ENCODE peak calls at places on chromosomes 7 and 10, in five cellular contexts. E is neural progenitor cell, S is GM12878, A is astrocyte, U is HCT116. R is an unnamed sample.

GRCh38 chr7:68706291-68706690 is 892.0 kb upstream of the AUTS2 start:
- DNase-seq in E (no peak), S (no peak), A (peak), U (no peak), R (no peak)

GRCh38 chr7:93622036-93622714 is 47.7 kb upstream of the CALCR start:
- DNase-seq in E (peak), S (no peak), A (peak), U (peak), R (no peak)

GRCh38 chr10:1672001-1672781 is 65.1 kb downstream of the ADARB2 start:
- DNase-seq in E (no peak), S (no peak), A (no peak), U (no peak), R (no peak)

GRCh38 chr7:148318092-148318756 is 272.3 kb upstream of the C7orf33 start:
- DNase-seq in E (no peak), S (no peak), A (no peak), U (no peak), R (no peak)

GRCh38 chr10:11018830-11019692 is 1.4 kb downstream of the CELF2 start:
- DNase-seq in E (no peak), S (no peak), A (no peak), U (no peak), R (no peak)

GRCh38 chr7:102146122-102146521 is 140.5 kb upstream of the SH2B2 start:
- DNase-seq in E (no peak), S (no peak), A (no peak), U (no peak), R (no peak)

GRCh38 chr7:153941061-153941460 is 111.1 kb upstream of the DPP6 start:
- DNase-seq in E (no peak), S (no peak), A (no peak), U (no peak), R (no peak)

GRCh38 chr7:111846900-111847299 is 284.6 kb upstream of the IMMP2L start:
- DNase-seq in E (no peak), S (no peak), A (no peak), U (no peak), R (no peak)

GRCh38 chr7:115087437-115087836 is 165.5 kb downstream of the MDFIC start:
- DNase-seq in E (no peak), S (no peak), A (peak), U (peak), R (no peak)

GRCh38 chr7:96314402-96315108 is 7.3 kb downstream of the SLC25A13 start:
- DNase-seq in E (peak), S (no peak), A (no peak), U (no peak), R (no peak)

GRCh38 chr7:139047970-139048369 is 12.1 kb upstream of the ZC3HAV1L start:
- DNase-seq in E (no peak), S (no peak), A (no peak), U (no peak), R (no peak)

GRCh38 chr7:81264116-81264515 is 345.3 kb upstream of the SEMA3C start:
- DNase-seq in E (no peak), S (no peak), A (no peak), U (no peak), R (peak)

GRCh38 chr7:81273601-81274397 is 354.9 kb upstream of the SEMA3C start:
- DNase-seq in E (no peak), S (no peak), A (no peak), U (no peak), R (no peak)

GRCh38 chr7:81267508-81267907 is 348.7 kb upstream of the SEMA3C start:
- DNase-seq in E (no peak), S (no peak), A (peak), U (no peak), R (peak)

GRCh38 chr7:81268551-81268950 is 349.7 kb upstream of the SEMA3C start:
- DNase-seq in E (no peak), S (no peak), A (peak), U (no peak), R (no peak)
- TF ChIP-seq EZH2 in E (no peak), S (no peak), A (no peak), U (no peak), R (no peak)

GRCh38 chr10:99532194-99532593 is 548 bp upstream of the NKX2-3 start:
- DNase-seq in E (no peak), S (no peak), A (no peak), U (no peak), R (no peak)
- TF ChIP-seq EZH2 in E (no peak), S (no peak), A (no peak), U (no peak), R (no peak)

GRCh38 chr10:133202778-133203651 is 27.0 kb upstream of the UTF1 start:
- DNase-seq in E (no peak), S (no peak), A (no peak), U (no peak), R (no peak)
- TF ChIP-seq EZH2 in E (no peak), S (no peak), A (no peak), U (no peak), R (no peak)

GRCh38 chr10:89838002-89838615 is 136.7 kb downstream of the KIF20B start:
- DNase-seq in E (no peak), S (no peak), A (no peak), U (no peak), R (no peak)

GRCh38 chr10:89836840-89837172 is 135.4 kb downstream of the KIF20B start:
- DNase-seq in E (no peak), S (no peak), A (no peak), U (no peak), R (no peak)

DNA sequence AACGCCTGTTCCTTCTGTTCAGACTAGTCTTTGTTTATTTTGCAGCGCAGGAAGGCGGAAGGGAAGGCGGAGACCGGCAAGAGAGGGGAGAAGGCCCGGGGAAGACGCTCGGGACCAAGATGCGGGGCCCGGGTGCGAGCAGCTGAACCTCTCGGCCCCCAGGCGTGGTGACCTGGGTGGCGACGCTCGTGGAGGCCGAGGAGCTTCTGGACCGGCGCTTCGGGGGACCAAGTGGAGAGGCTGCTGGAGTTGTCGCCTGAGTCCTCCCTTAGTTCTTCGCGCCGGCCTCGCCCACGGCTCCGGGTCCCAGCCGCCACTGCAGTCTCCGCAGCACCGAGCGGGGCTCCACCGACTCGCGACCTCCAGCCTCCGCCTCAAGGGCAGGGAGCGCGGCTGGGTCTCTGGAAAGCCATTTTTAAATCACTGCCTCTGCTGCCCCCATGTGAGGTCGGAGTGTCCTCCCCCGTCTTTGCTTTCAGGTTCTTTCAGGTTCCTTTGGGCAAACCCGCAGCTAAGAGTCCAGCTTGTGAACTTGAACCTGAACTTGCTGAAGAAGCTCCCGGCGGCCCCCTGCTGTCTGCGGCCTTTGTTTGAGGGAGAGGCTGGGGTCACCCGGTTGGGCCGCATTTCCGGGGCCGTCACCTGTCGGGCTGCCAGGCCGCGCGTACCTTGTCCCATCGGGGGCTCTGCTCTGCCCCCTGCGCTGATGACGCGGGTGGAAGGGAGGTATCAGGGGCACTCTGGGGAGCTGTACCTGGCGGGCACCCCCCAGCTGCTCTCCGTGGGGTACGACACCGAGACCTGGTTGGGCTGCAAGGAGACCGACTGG is 136.0 kb downstream of the KIF20B start:
- DNase-seq in E (no peak), S (no peak), A (peak), U (no peak), R (no peak)
- TF ChIP-seq EZH2 in E (no peak), S (no peak), A (no peak), U (no peak), R (no peak)

GRCh38 chr7:155531686-155532085 is 14.7 kb downstream of the CNPY1 start:
- DNase-seq in E (peak), S (no peak), A (no peak), U (no peak), R (no peak)
- TF ChIP-seq EZH2 in E (no peak), S (no peak), A (no peak), U (no peak), R (peak)

GRCh38 chr10:122421747-122422146 is 32.7 kb upstream of the ARMS2 start:
- DNase-seq in E (no peak), S (no peak), A (no peak), U (no peak), R (no peak)

GRCh38 chr10:122421054-122421625 is 33.3 kb upstream of the ARMS2 start:
- DNase-seq in E (no peak), S (no peak), A (no peak), U (no peak), R (peak)

GRCh38 chr10:122419016-122419415 is 35.4 kb upstream of the ARMS2 start:
- DNase-seq in E (no peak), S (no peak), A (no peak), U (no peak), R (no peak)

GRCh38 chr10:122419890-122420623 is 34.4 kb upstream of the ARMS2 start:
- DNase-seq in E (no peak), S (no peak), A (peak), U (no peak), R (peak)

DNA sequence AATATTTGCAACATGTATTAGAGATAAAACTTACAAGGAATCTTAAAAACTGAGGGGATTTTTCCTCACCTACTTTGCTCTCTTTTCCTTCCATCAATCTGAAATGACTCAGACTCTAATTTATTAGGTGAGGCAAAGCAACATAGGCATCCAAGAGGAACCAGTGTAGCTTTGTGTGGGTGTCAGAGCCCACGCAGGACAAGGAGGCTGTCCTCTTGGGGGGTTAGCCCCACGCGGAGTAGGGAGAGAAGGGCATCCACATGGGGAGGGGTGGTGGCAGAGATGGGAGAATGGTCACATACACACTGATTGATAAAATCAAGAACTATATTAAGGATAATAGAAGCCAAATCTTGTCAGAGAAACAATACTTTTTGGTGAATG is 33.8 kb upstream of the ARMS2 start:
- DNase-seq in E (no peak), S (no peak), A (no peak), U (no peak), R (no peak)
- TF ChIP-seq EZH2 in E (no peak), S (no peak), A (no peak), U (no peak), R (no peak)

GRCh38 chr10:99535764-99536399 is 3.1 kb downstream of the NKX2-3 start:
- DNase-seq in E (peak), S (no peak), A (no peak), U (no peak), R (no peak)
- TF ChIP-seq EZH2 in E (no peak), S (no peak), A (peak), U (no peak), R (no peak)

DNA sequence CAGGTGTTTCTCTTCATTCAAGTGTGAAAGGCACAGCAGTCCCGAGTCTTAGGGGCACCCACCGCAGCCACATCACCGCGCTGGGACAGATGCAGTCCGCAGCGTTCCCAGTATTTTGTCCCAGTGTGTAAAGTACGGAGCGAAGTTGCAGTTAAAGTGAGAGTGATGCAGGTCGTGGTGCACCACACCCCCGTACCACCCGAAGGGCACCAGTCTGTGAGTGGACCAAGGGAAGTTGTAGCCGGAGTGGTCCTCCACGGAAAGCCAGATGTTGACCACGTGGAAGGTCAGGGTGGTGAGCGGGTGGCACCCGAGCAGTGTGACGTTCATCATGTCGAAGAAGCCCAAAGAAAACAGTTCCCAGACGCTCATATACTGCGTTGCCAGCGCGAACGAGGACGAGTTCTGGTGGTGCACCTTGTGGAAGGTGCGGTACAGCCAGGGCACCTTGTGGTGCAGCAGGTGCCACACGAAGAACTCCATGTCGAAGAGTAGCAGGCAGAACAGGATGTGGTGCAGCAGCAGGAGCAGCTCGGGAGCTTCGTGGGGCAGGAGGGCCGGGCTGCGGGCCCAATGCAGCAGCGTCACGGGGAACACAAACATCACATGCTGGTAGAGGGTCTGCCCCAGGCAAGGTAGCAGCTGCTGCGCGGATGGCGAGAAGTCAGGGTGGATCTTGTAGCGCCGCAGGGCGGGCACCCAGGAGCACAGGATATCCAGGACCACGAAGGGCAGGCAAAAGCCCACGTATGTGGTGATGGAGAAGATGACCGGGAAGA is 526 bp downstream of the CH25H start:
- DNase-seq in E (no peak), S (no peak), A (no peak), U (no peak), R (no peak)
- TF ChIP-seq EZH2 in E (peak), S (no peak), A (peak), U (no peak), R (no peak)

GRCh38 chr7:28957822-28958234 is 302 bp downstream of the TRIL start:
- DNase-seq in E (peak), S (no peak), A (no peak), U (no peak), R (no peak)
- TF ChIP-seq EZH2 in E (peak), S (no peak), A (peak), U (no peak), R (peak)

DNA sequence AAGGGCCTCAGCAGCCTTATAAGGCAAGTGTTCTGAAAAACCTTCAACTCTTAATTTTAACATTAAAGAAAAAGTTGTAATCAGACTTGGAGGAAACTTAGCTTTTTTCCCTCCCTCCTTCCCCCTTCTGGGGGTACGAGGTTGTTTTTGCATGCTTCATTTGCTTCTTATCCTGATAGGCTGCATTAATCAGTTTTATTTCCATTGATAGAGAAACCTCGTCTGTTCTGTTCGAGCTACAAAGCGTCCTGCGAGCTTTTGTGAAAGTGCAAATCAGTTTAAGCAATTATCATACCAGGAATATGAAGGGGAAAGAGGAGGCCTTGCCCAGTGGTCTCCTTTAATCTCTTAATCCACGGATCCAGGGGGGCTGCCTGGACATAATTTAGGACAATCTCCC is 7.5 kb downstream of the EMX2 start:
- DNase-seq in E (peak), S (no peak), A (no peak), U (no peak), R (no peak)
- TF ChIP-seq EZH2 in E (peak), S (no peak), A (no peak), U (no peak), R (no peak)